ENCODE peak calls at places on chromosomes 3 and 15, in five cellular contexts. One of them, this sample, is unnamed.
A peak's percentile ranks its signal among the peaks of the same experiment; 100 is the strongest.

GRCh38 chr3:129417354-129417753 is 11.1 kb downstream of the EFCAB12 start:
- DNase-seq in trophoblast cell: no peak
- DNase-seq in SK-N-SH: no peak
- DNase-seq in left lung: no peak
- DNase-seq in Panc1: no peak
- DNase-seq in this sample: peak; percentile 93

GRCh38 chr3:178671261-178672191 is 135.3 kb downstream of the KCNMB2 start:
- DNase-seq in Panc1: no peak
- DNase-seq in SK-N-SH: no peak
- DNase-seq in left lung: no peak
- DNase-seq in trophoblast cell: no peak
- DNase-seq in this sample: peak; percentile 13

GRCh38 chr3:122247825-122248185 is 64.3 kb downstream of the CASR start:
- DNase-seq in Panc1: no peak
- DNase-seq in SK-N-SH: no peak
- DNase-seq in trophoblast cell: no peak
- DNase-seq in left lung: no peak
- DNase-seq in this sample: no peak

GRCh38 chr3:46312996-46313395 is 40.9 kb upstream of the CCR2 start:
- DNase-seq in SK-N-SH: no peak
- DNase-seq in left lung: peak; percentile 47
- DNase-seq in trophoblast cell: peak; percentile 28
- DNase-seq in Panc1: no peak
- DNase-seq in this sample: peak; percentile 68

GRCh38 chr3:190621209-190621608 is 107.3 kb downstream of the IL1RAP start:
- DNase-seq in Panc1: no peak
- DNase-seq in left lung: no peak
- DNase-seq in trophoblast cell: no peak
- DNase-seq in SK-N-SH: no peak
- DNase-seq in this sample: no peak

GRCh38 chr15:88603885-88604284 is 17.3 kb upstream of the AEN start:
- DNase-seq in trophoblast cell: no peak
- DNase-seq in SK-N-SH: no peak
- DNase-seq in Panc1: no peak
- DNase-seq in left lung: no peak
- DNase-seq in this sample: no peak

GRCh38 chr3:138259126-138259525 is 70.5 kb downstream of the NME9 start:
- DNase-seq in left lung: no peak
- DNase-seq in SK-N-SH: no peak
- DNase-seq in trophoblast cell: peak; percentile 95
- DNase-seq in Panc1: no peak
- DNase-seq in this sample: no peak

GRCh38 chr15:72912121-72912520 is 128.6 kb upstream of the ADPGK start:
- DNase-seq in Panc1: no peak
- DNase-seq in left lung: no peak
- DNase-seq in SK-N-SH: no peak
- DNase-seq in trophoblast cell: no peak
- DNase-seq in this sample: no peak

GRCh38 chr3:124360140-124360539 is 368.2 kb upstream of the ROPN1 start:
- DNase-seq in left lung: no peak
- DNase-seq in SK-N-SH: no peak
- DNase-seq in Panc1: no peak
- DNase-seq in trophoblast cell: no peak
- DNase-seq in this sample: no peak

GRCh38 chr15:49041406-49041805 is 4.8 kb downstream of the SECISBP2L start:
- DNase-seq in SK-N-SH: no peak
- DNase-seq in left lung: no peak
- DNase-seq in Panc1: no peak
- DNase-seq in trophoblast cell: no peak
- DNase-seq in this sample: no peak

GRCh38 chr3:66267031-66267430 is 46.2 kb downstream of the SLC25A26 start:
- DNase-seq in trophoblast cell: no peak
- DNase-seq in SK-N-SH: no peak
- DNase-seq in left lung: no peak
- DNase-seq in Panc1: no peak
- DNase-seq in this sample: no peak

GRCh38 chr15:64571857-64572291 is 111.5 kb downstream of the ZNF609 start:
- DNase-seq in left lung: no peak
- DNase-seq in Panc1: no peak
- DNase-seq in SK-N-SH: no peak
- DNase-seq in trophoblast cell: peak; percentile 99
- DNase-seq in this sample: no peak

GRCh38 chr3:10815487-10815886 is 541 bp upstream of the SLC6A11 start:
- DNase-seq in left lung: no peak
- DNase-seq in SK-N-SH: no peak
- DNase-seq in trophoblast cell: peak; percentile 38
- DNase-seq in Panc1: no peak
- DNase-seq in this sample: no peak

GRCh38 chr15:39130556-39131379 is 450.1 kb upstream of the THBS1 start:
- DNase-seq in SK-N-SH: no peak
- DNase-seq in Panc1: no peak
- DNase-seq in left lung: no peak
- DNase-seq in trophoblast cell: peak; percentile 43
- DNase-seq in this sample: no peak

GRCh38 chr15:85406916-85407315 is 26.5 kb downstream of the AKAP13 start:
- DNase-seq in left lung: no peak
- DNase-seq in trophoblast cell: peak; percentile 93
- DNase-seq in Panc1: no peak
- DNase-seq in SK-N-SH: no peak
- DNase-seq in this sample: no peak

GRCh38 chr15:85405467-85405866 is 25.1 kb downstream of the AKAP13 start:
- DNase-seq in Panc1: no peak
- DNase-seq in trophoblast cell: no peak
- DNase-seq in left lung: no peak
- DNase-seq in SK-N-SH: no peak
- DNase-seq in this sample: no peak

GRCh38 chr15:85404922-85405293 is 24.5 kb downstream of the AKAP13 start:
- DNase-seq in trophoblast cell: no peak
- DNase-seq in SK-N-SH: no peak
- DNase-seq in left lung: no peak
- DNase-seq in Panc1: no peak
- DNase-seq in this sample: no peak

GRCh38 chr15:85408270-85408746 is 27.9 kb downstream of the AKAP13 start:
- DNase-seq in Panc1: no peak
- DNase-seq in trophoblast cell: peak; percentile 38
- DNase-seq in left lung: no peak
- DNase-seq in SK-N-SH: no peak
- DNase-seq in this sample: no peak

DNA sequence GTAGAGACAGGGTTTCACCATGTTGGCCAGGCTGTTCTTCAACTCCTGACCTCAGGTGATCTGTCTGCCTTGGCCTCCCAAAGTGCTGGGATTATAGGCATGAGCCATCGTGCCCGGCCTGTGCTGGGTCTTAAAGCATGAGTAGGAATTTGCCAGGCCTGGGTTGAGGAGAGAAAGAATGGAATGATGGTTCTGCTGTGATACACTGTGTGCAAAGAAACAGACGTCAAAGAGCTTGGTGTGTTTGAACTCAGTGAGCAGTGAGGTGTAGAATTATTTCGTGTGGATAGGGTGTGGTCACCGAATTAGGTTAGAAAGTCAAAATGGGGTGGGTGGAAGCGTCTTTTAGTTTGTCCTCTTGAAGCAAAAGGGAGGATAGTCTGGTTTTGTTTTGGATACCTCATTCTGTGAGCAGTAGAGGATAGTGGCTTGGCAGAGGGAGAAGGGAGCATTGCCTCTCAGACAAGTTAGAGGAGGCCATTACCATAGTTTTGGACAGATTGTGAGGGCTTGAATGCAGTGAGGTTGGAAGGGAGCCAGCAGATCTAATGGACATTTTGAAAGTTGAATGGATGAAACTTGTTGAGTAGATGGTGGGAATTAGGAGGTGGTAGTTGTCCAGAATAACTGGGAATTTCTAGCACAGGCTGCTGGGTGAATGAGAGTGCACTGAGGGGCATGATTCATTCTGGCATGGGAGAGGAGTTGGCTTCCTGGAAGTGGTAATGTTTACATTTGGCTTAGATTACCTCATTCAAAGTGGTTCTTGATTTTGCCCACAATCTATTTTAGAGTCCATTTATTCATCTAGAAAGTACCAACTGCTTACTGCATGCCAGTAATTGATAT is 27.2 kb downstream of the AKAP13 start:
- DNase-seq in Panc1: no peak
- DNase-seq in trophoblast cell: peak; percentile 71
- DNase-seq in SK-N-SH: no peak
- DNase-seq in left lung: peak; percentile 43
- DNase-seq in this sample: no peak
- H3K27ac ChIP-seq in Panc1: peak overlapping the region; percentile 76
- H3K27ac ChIP-seq in trophoblast cell: no peak overlapping the region
- H3K27ac ChIP-seq in SK-N-SH: no peak overlapping the region
- H3K27ac ChIP-seq in left lung: peak overlapping the region; percentile 67
- H3K27ac ChIP-seq in this sample: no peak overlapping the region

DNA sequence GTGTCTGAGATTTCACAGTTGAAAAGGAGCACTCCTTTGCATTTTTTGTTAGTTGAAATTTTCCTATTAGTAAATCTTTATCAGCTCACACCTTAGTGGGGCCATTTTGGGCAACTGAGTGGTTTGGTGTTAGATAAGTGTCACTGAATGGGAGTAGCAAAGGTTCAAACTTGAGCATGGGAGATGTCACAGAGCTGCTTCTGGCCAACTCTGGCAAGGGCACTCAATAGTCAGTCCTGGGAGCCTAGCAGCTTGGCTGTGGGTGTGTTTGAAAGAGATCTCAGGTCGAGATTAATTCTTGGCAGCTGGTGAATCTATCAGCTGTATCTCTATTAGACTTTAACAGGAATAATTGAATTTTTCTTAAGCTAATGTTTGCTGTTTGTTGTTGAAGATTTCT is 579.3 kb downstream of the EDEM1 start:
- DNase-seq in left lung: no peak
- DNase-seq in Panc1: no peak
- DNase-seq in trophoblast cell: no peak
- DNase-seq in SK-N-SH: no peak
- DNase-seq in this sample: no peak
- H3K4me1 ChIP-seq in left lung: no peaks in the 10 kb centered on the region
- H3K4me1 ChIP-seq in Panc1: no peaks in the 10 kb centered on the region
- H3K4me1 ChIP-seq in trophoblast cell: no peaks in the 10 kb centered on the region
- H3K4me1 ChIP-seq in SK-N-SH: no peaks in the 10 kb centered on the region
- H3K4me1 ChIP-seq in this sample: peaks cover 9% of the 10 kb centered on the region

GRCh38 chr15:101203029-101203428 is 48.8 kb downstream of the CHSY1 start:
- DNase-seq in trophoblast cell: no peak
- DNase-seq in Panc1: no peak
- DNase-seq in left lung: no peak
- DNase-seq in SK-N-SH: no peak
- DNase-seq in this sample: no peak

GRCh38 chr15:101203607-101204006 is 48.2 kb downstream of the CHSY1 start:
- DNase-seq in Panc1: no peak
- DNase-seq in left lung: no peak
- DNase-seq in trophoblast cell: peak; percentile 36
- DNase-seq in SK-N-SH: no peak
- DNase-seq in this sample: no peak

GRCh38 chr15:101198820-101199219 is 53.0 kb downstream of the CHSY1 start:
- DNase-seq in trophoblast cell: no peak
- DNase-seq in left lung: no peak
- DNase-seq in SK-N-SH: no peak
- DNase-seq in Panc1: no peak
- DNase-seq in this sample: no peak

GRCh38 chr15:101200181-101200580 is 51.7 kb downstream of the CHSY1 start:
- DNase-seq in left lung: no peak
- DNase-seq in SK-N-SH: no peak
- DNase-seq in Panc1: no peak
- DNase-seq in trophoblast cell: no peak
- DNase-seq in this sample: no peak

DNA sequence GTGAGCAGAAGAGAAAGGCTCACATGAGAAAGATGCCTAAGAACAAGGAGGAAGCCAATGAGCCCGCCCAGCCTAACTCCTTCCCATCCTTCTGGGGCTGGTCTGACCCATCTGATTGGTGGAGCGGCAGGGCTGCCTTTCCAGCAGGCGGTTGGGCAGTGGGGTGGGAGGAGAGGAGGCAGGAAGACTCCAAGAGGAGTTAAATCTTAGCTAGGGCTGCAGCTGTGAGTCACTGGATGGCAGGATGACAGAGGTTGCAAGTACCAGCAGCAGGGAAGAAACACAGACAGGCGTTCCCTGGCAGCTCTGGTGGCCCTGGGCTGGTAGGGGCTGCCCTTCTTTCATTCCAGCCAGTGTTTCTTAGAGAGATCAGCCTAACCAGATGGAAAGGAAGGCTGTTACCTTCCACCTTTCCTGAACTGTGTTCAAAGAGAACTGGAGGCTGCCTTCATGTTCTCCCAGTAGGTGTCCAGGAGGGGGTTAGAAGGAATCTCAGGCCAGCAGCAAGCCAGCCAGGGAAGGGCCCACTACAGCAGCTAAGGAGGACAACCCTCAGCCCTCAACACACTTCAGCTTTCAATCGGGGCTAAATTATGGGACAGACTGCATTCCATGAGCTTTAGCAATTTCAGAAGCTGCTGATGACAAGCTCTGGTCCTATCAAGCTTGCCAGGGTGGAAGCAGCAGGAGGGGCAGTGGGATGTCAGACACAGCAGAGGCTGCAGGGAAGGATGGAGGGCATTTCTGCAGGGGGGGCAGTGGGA is 50.3 kb downstream of the CHSY1 start:
- DNase-seq in Panc1: peak; percentile 72
- DNase-seq in SK-N-SH: peak; percentile 75
- DNase-seq in trophoblast cell: peak; percentile 81
- DNase-seq in left lung: peak; percentile 89
- DNase-seq in this sample: peak; percentile 98
- H3K4me3 ChIP-seq in Panc1: no peak overlapping the region
- H3K4me3 ChIP-seq in SK-N-SH: peak overlapping the region; percentile 45
- H3K4me3 ChIP-seq in trophoblast cell: no peak overlapping the region
- H3K4me3 ChIP-seq in left lung: no peak overlapping the region
- H3K4me3 ChIP-seq in this sample: no peak overlapping the region

DNA sequence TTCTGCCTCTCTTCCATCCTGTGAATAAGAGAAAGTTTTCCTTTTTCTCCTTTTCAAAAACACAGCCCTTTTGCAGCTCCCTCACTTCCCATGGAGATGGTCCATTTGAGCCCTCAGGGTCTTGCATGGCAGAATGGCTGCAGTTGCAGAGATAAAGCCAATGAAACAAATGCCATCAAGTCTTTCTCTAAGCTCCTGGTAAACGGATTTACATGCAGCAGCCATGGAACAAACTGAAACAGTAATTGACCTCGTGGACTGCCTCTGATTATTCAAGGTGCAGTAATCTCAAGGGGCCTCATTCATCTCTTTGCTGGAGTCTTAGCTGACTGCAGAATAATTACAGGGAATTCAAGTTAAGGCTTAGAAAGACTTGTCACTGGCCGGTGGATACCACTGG is 125.1 kb downstream of the SQOR start:
- DNase-seq in trophoblast cell: no peak
- DNase-seq in Panc1: no peak
- DNase-seq in SK-N-SH: no peak
- DNase-seq in left lung: no peak
- DNase-seq in this sample: no peak
- H3K27ac ChIP-seq in trophoblast cell: no peak overlapping the region
- H3K27ac ChIP-seq in Panc1: no peak overlapping the region
- H3K27ac ChIP-seq in SK-N-SH: no peak overlapping the region
- H3K27ac ChIP-seq in left lung: no peak overlapping the region
- H3K27ac ChIP-seq in this sample: no peak overlapping the region

This sample was measured in cardiac muscle cell.